ENCODE peak calls at places on chromosomes 4 and X, in ten cellular contexts. J is nephron progenitor cell; A is IMR-90; Z is A549; B is CD4-positive, alpha-beta T cell; N is upper lobe of right lung; W is mucosa of descending colon; I is GM23338; L is AG09309; O is astrocyte of the spinal cord. F is an unnamed sample.

GRCh38 chr4:1092026-1092982 is 21.1 kb downstream of the RNF212 start:
- DNase-seq in J (no peak), A (no peak), Z (no peak), B (no peak), N (no peak), W (no peak), I (peak; percentile 72), L (no peak), O (no peak), F (no peak)

GRCh38 chrX:12162420-12162819 is 24.1 kb downstream of the FRMPD4 start:
- DNase-seq in J (no peak), A (peak; percentile 61), Z (no peak), B (no peak), N (no peak), W (no peak), I (no peak), L (no peak), O (no peak), F (peak; percentile 14)

GRCh38 chr4:147590249-147590920 is 26.8 kb upstream of the TMEM184C start:
- DNase-seq in J (peak; percentile 75), A (peak; percentile 79), Z (peak; percentile 52), B (peak; percentile 19), N (no peak), W (no peak), I (peak; percentile 82), L (no peak), O (peak; percentile 85), F (no peak)

GRCh38 chr4:163866728-163867313 is 372.3 kb downstream of the TMA16 start:
- DNase-seq in J (no peak), A (peak; percentile 47), Z (no peak), B (no peak), N (no peak), W (no peak), I (no peak), L (no peak), O (peak; percentile 64), F (no peak)

GRCh38 chrX:53312946-53313745 is 31.8 kb upstream of the IQSEC2 start:
- DNase-seq in J (peak; percentile 74), A (peak; percentile 81), Z (peak; percentile 47), B (peak; percentile 37), N (no peak), W (no peak), I (peak; percentile 70), L (no peak), O (peak; percentile 52), F (peak; percentile 12)

GRCh38 chr4:7070729-7071511 is 3.1 kb upstream of the GRPEL1 start:
- DNase-seq in J (peak; percentile 87), A (peak; percentile 54), Z (peak; percentile 72), B (peak; percentile 87), N (peak; percentile 92), W (peak; percentile 82), I (peak; percentile 93), L (no peak), O (peak; percentile 64), F (peak; percentile 23)

GRCh38 chr4:94426783-94427182 is 25.0 kb upstream of the PDLIM5 start:
- DNase-seq in J (no peak), A (no peak), Z (peak; percentile 17), B (no peak), N (no peak), W (no peak), I (no peak), L (no peak), O (no peak), F (no peak)

GRCh38 chr4:7901274-7901845 is 38.3 kb downstream of the AFAP1 start:
- DNase-seq in J (no peak), A (no peak), Z (no peak), B (no peak), N (no peak), W (no peak), I (no peak), L (no peak), O (no peak), F (no peak)

GRCh38 chr4:175431635-175432034 is 380.4 kb downstream of the GPM6A start:
- DNase-seq in J (no peak), A (no peak), Z (no peak), B (no peak), N (no peak), W (no peak), I (no peak), L (no peak), O (no peak), F (no peak)

GRCh38 chr4:5823542-5824211 is 69.2 kb downstream of the CRMP1 start:
- DNase-seq in J (no peak), A (no peak), Z (no peak), B (no peak), N (no peak), W (no peak), I (no peak), L (no peak), O (no peak), F (no peak)

GRCh38 chr4:48985976-48986653 is at the start of gene CWH43:
- DNase-seq in J (peak; percentile 17), A (no peak), Z (no peak), B (no peak), N (peak; percentile 61), W (peak; percentile 81), I (peak; percentile 84), L (no peak), O (no peak), F (no peak)

GRCh38 chrX:80216086-80216485 is 201.5 kb downstream of the TBX22 start:
- DNase-seq in J (no peak), A (no peak), Z (peak; percentile 63), B (no peak), N (no peak), W (no peak), I (no peak), L (no peak), O (no peak), F (no peak)

GRCh38 chrX:109843963-109844751 is 111.1 kb upstream of the ACSL4 start:
- DNase-seq in J (peak; percentile 29), A (peak; percentile 33), Z (no peak), B (no peak), N (no peak), W (no peak), I (no peak), L (no peak), O (no peak), F (no peak)

GRCh38 chr4:80183196-80184052 is 13.9 kb upstream of the PRDM8 start:
- DNase-seq in J (no peak), A (no peak), Z (no peak), B (peak; percentile 24), N (peak; percentile 68), W (peak; percentile 71), I (peak; percentile 35), L (no peak), O (no peak), F (no peak)

GRCh38 chr4:152536545-152537182 is 772 bp upstream of the FBXW7 start:
- DNase-seq in J (peak; percentile 27), A (peak; percentile 37), Z (peak; percentile 44), B (peak; percentile 63), N (no peak), W (peak; percentile 55), I (peak; percentile 69), L (peak; percentile 4), O (peak; percentile 48), F (no peak)
- TF ChIP-seq CTCF in J (no peak), A (no peak), Z (no peak), B (no peak), N (no peak), W (no peak), I (no peak), L (no peak), O (no peak), F (no peak)

DNA sequence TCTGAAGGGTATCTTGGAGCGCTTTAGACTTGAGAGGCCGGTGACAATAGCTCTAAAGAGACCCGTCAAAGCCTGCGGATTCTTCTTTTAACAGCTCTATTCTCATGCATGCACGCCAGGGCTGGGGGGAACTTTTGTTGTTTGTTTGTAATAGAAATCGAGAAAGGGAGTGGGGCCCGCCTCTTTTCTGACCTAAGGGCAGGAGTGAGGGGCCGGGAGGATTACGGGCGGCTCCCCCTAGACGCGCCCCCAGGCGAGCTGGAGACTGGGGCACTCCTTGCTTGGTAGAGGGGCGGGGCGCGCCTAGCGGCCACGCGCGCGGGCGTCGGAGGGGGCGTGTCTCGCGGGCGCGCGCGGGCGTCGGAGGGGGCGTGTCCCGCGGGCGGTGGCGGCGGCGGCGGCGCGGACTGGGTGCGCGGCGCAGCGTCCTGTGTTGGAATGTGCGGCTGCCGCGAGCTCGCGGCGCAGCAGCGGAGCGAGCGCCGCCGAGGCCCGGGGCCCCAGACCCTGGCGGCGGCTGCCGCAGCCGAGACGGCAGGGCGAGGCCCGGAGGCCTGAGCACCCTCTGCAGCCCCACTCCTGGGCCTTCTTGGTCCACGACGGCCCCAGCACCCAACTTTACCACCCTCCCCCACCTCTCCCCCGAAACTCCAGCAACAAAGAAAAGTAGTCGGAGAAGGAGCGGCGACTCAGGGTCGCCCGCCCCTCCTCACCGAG is at the start of gene REST:
- DNase-seq in J (peak; percentile 86), A (peak; percentile 52), Z (peak; percentile 47), B (peak; percentile 68), N (peak; percentile 89), W (peak; percentile 88), I (peak; percentile 97), L (no peak), O (peak; percentile 56), F (no peak)
- TF ChIP-seq CTCF in J (no peak), A (no peak), Z (no peak), B (no peak), N (no peak), W (no peak), I (no peak), L (no peak), O (no peak), F (no peak)

DNA sequence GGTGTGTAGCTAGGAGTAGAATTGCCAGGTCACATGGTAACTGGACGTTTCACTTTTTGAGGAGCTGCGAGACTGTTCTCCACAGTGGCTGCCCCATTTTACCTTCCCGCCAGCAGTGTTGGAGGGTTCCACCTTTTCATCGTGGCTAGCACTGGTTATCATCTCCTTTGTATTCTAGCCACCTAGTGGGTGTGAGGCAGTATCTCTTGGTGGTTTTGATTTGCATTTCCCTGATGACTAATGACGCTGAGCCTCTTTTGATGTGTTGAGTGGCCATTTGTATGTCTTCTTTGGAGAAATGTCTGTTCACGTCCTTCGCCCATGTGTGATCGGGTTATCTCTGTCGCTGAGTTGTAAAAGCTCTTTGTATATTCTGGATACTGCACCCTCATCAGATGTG is 10.6 kb downstream of the ABCD1 start:
- DNase-seq in J (no peak), A (no peak), Z (no peak), B (no peak), N (no peak), W (no peak), I (peak; percentile 48), L (no peak), O (no peak), F (no peak)
- TF ChIP-seq CTCF in J (no peak), A (no peak), Z (no peak), B (no peak), N (no peak), W (no peak), I (peak; percentile 15), L (no peak), O (no peak), F (no peak)

GRCh38 chr4:182645511-182645910 is 271.7 kb downstream of the DCTD start:
- DNase-seq in J (no peak), A (no peak), Z (no peak), B (no peak), N (no peak), W (no peak), I (no peak), L (no peak), O (no peak), F (no peak)
- TF ChIP-seq CTCF in J (no peak), A (no peak), Z (no peak), B (no peak), N (no peak), W (no peak), I (no peak), L (no peak), O (no peak), F (no peak)

F was measured in AG09319.